ENCODE peak calls at places on chromosome 1, in nine cellular contexts. A, L, V, E, T, D, R, P and O are unnamed samples.

GRCh38 chr1:231162970-231163830 is 1.3 kb downstream of the TRIM67 start:
- DNase-seq in E (no peak), V (no peak), T (no peak), A (no peak), R (no peak), L (no peak), P (no peak), D (no peak), O (no peak)

GRCh38 chr1:176897350-176898236 is 266.9 kb downstream of the ASTN1 start:
- DNase-seq in L (peak; percentile 47), A (peak; percentile 7), R (no peak), E (no peak), P (peak; percentile 42), T (peak; percentile 18), V (peak; percentile 38), D (peak; percentile 52), O (peak; percentile 42)

GRCh38 chr1:27577504-27578188 is 26.3 kb downstream of the AHDC1 start:
- DNase-seq in T (no peak), R (peak; percentile 71), E (no peak), D (no peak), L (no peak), P (no peak), V (no peak), A (no peak), O (no peak)

GRCh38 chr1:168469690-168470089 is 74.1 kb downstream of the XCL2 start:
- DNase-seq in T (no peak), P (peak; percentile 30), A (no peak), L (peak; percentile 76), E (peak; percentile 55), R (peak; percentile 89), D (peak; percentile 33), V (peak; percentile 60), O (no peak)

GRCh38 chr1:85343612-85344255 is 67.3 kb upstream of the BCL10 start:
- DNase-seq in V (no peak), L (no peak), P (no peak), T (no peak), R (no peak), E (no peak), A (no peak), D (no peak), O (no peak)

GRCh38 chr1:151062738-151063371 is 2.7 kb downstream of the MLLT11 start:
- DNase-seq in E (no peak), T (peak; percentile 66), R (peak; percentile 11), P (no peak), L (no peak), V (no peak), A (no peak), D (no peak), O (no peak)

GRCh38 chr1:236129315-236129714 is 13.0 kb upstream of the GPR137B start:
- DNase-seq in T (no peak), D (no peak), L (no peak), A (no peak), E (no peak), P (no peak), R (no peak), V (no peak), O (peak; percentile 17)

GRCh38 chr1:161084205-161084988 is 5.0 kb downstream of the NECTIN4 start:
- DNase-seq in R (no peak), L (no peak), P (no peak), T (no peak), D (no peak), A (peak; percentile 61), V (no peak), E (no peak), O (no peak)

GRCh38 chr1:111836111-111836510 is 80.4 kb downstream of the DDX20 start:
- DNase-seq in R (no peak), V (no peak), P (no peak), L (no peak), A (no peak), T (no peak), E (no peak), D (no peak), O (no peak)

GRCh38 chr1:245679796-245680195 is 525.0 kb downstream of the KIF26B start:
- DNase-seq in E (no peak), T (no peak), P (no peak), D (no peak), L (no peak), R (no peak), A (no peak), V (no peak), O (no peak)

GRCh38 chr1:87329051-87329755 is 523 bp downstream of the LMO4 start:
- DNase-seq in A (peak; percentile 43), P (peak; percentile 61), E (peak; percentile 63), T (no peak), L (peak; percentile 58), V (peak; percentile 36), D (peak; percentile 65), R (peak; percentile 79), O (peak; percentile 28)

GRCh38 chr1:87331319-87332269 is 2.9 kb downstream of the LMO4 start:
- DNase-seq in L (peak; percentile 88), P (peak; percentile 90), E (peak; percentile 76), T (peak; percentile 38), A (peak; percentile 79), V (peak; percentile 59), R (peak; percentile 90), D (peak; percentile 78), O (peak; percentile 60)

GRCh38 chr1:87330954-87331318 is 2.3 kb downstream of the LMO4 start:
- DNase-seq in A (no peak), E (no peak), D (no peak), P (no peak), T (no peak), V (no peak), L (no peak), R (no peak), O (no peak)

GRCh38 chr1:87329756-87330200 is 1.1 kb downstream of the LMO4 start:
- DNase-seq in T (no peak), P (no peak), V (no peak), D (no peak), R (no peak), E (no peak), L (no peak), A (no peak), O (no peak)

DNA sequence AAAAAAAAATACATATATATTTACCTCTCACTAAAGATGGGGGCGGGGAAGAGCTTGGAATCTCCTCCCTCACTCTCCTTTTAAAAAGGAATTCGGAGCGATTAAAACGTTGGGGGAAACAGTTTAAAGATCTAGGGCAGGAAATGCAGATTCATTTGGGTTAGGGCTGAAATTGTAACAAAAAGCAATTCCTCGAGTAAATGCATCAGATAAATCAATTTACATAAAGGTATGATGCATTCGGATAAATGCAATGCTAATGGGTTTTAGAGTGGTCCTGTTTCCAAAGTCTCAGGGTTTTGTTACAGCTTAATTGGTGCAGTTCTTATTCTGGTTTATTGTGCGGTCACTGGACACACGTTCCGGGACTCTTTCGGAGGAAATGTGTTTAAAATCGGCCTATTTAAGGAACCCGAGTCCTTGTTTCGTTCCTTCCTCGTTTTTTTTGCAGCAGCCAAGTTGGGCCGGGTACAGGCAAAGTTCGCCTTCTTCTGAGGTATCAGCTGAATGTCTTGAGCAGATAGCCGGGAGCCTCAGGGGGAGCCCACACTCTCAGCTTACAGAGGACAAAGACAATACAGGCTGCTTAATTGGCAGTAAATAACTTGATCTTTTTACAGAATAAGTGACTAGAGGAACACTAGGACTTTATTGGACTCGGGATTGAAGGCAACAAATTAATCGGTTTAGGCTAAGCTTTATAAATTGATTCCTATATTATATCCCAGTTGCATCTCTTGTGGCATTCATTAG is 1.7 kb downstream of the LMO4 start:
- DNase-seq in T (no peak), R (peak; percentile 69), V (peak; percentile 59), L (peak; percentile 24), D (peak; percentile 19), P (peak; percentile 18), A (no peak), E (no peak), O (peak; percentile 3)
- H3K27ac ChIP-seq in T (peak overlapping the region; percentile 48), R (peak overlapping the region; percentile 97), V (peak overlapping the region; percentile 82), L (peak overlapping the region; percentile 71), D (peak overlapping the region; percentile 97), P (peak overlapping the region; percentile 51), A (peak overlapping the region; percentile 95), E (peak overlapping the region; percentile 66), O (peak overlapping the region; percentile 65)

DNA sequence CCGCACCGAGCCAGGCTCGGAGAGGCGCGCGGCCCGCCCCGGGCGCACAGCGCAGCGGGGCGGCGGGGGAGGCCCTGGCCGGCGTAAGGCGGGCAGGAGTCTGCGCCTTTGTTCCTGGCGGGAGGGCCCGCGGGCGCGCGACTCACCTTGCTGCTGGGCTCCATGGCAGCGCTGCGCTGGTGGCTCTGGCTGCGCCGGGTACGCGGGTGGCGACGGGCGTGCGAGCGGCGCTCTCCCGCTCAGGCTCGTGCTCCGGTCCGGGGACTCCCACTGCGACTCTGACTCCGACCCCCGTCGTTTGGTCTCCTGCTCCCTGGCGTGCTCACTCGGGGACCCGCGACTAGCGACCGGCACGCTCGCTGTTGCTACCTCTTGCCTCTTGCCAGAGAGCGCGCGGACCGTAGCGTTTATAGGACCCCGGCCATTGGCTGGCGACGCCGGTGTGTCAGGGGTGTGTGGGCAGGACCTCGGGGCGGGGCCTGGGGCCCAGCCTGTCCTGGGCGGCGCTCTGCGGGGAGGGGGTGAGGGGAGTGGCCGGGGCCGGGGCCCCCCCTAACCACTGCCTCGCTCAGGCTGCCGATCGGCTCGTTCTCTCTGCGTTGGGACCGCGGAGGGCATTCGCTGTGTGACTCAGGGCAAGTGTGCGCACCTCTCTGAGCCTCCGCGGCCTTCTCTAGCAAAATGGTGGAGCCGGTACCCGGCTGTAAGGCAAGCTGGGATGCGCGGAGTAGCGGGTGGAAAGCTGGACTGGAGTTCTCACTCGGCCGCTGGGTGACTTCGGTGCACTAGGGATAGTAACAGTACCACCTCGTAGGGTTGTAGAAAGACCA is at the start of gene SLC2A1:
- DNase-seq in P (peak; percentile 93), R (peak; percentile 95), D (peak; percentile 85), V (peak; percentile 85), E (peak; percentile 96), L (peak; percentile 90), T (peak; percentile 86), A (peak; percentile 95), O (peak; percentile 96)
- H3K27ac ChIP-seq in P (peak within 1 kb of the TSS; percentile 74), R (peak within 1 kb of the TSS; percentile 92), D (peak within 1 kb of the TSS; percentile 60), V (peak within 1 kb of the TSS; percentile 89), E (peak within 1 kb of the TSS; percentile 86), L (peak within 1 kb of the TSS; percentile 61), T (peak within 1 kb of the TSS; percentile 68), A (peak within 1 kb of the TSS; percentile 93), O (peak within 1 kb of the TSS; percentile 92)

GRCh38 chr1:145786271-145786670 is 37.6 kb downstream of the RNF115 start:
- DNase-seq in D (no peak), E (no peak), A (no peak), L (no peak), V (no peak), P (no peak), T (no peak), R (no peak), O (no peak)
- H3K27ac ChIP-seq in D (no peak overlapping the region), E (no peak overlapping the region), A (no peak overlapping the region), L (no peak overlapping the region), V (no peak overlapping the region), P (no peak overlapping the region), T (no peak overlapping the region), R (no peak overlapping the region), O (no peak overlapping the region)

GRCh38 chr1:208208132-208208487 is 36.1 kb downstream of the PLXNA2 start:
- DNase-seq in L (no peak), P (no peak), D (no peak), A (no peak), R (no peak), V (no peak), E (no peak), T (no peak), O (no peak)
- H3K27ac ChIP-seq in L (peak overlapping the region; percentile 83), P (no peak overlapping the region), D (peak overlapping the region; percentile 51), A (peak overlapping the region; percentile 58), R (peak overlapping the region; percentile 2), V (peak overlapping the region; percentile 82), E (no peak overlapping the region), T (peak overlapping the region; percentile 21), O (no peak overlapping the region)